ENCODE peak calls at places on chromosomes 1 and 21, in five cellular contexts. O, T, B, A and U are unnamed samples.
A peak's percentile ranks its signal among the peaks of the same experiment; 100 is the strongest.

GRCh38 chr1:39491146-39491921 is at the start of gene BMP8A:
- DNase-seq in O (no peak), T (peak; percentile 67), B (peak; percentile 51), A (peak; percentile 71), U (no peak)

GRCh38 chr1:59605761-59606160 is 209.0 kb upstream of the HOOK1 start:
- DNase-seq in O (no peak), T (peak; percentile 47), B (no peak), A (no peak), U (no peak)

GRCh38 chr1:202615501-202616354 is 94.5 kb downstream of the SYT2 start:
- DNase-seq in O (no peak), T (peak; percentile 43), B (peak; percentile 38), A (no peak), U (peak; percentile 24)

GRCh38 chr1:87506147-87506546 is 177.5 kb downstream of the LMO4 start:
- DNase-seq in O (no peak), T (no peak), B (no peak), A (no peak), U (no peak)

GRCh38 chr1:220874201-220874655 is 5.0 kb upstream of the HLX start:
- DNase-seq in O (no peak), T (peak; percentile 74), B (no peak), A (peak; percentile 58), U (no peak)

GRCh38 chr1:190067592-190067991 is 410.1 kb downstream of the BRINP3 start:
- DNase-seq in O (no peak), T (no peak), B (no peak), A (no peak), U (no peak)

GRCh38 chr1:230157409-230158390 is 90.7 kb downstream of the GALNT2 start:
- DNase-seq in O (no peak), T (no peak), B (no peak), A (no peak), U (no peak)

GRCh38 chr21:45161039-45161945 is 86.9 kb downstream of the ADARB1 start:
- DNase-seq in O (no peak), T (no peak), B (no peak), A (no peak), U (no peak)

GRCh38 chr1:67338642-67339041 is 31.0 kb downstream of the IL12RB2 start:
- DNase-seq in O (no peak), T (peak; percentile 31), B (no peak), A (no peak), U (no peak)

GRCh38 chr1:87367549-87367948 is 38.9 kb downstream of the LMO4 start:
- DNase-seq in O (no peak), T (no peak), B (no peak), A (no peak), U (no peak)

GRCh38 chr1:22955146-22955545 is 17.5 kb downstream of the LACTBL1 start:
- DNase-seq in O (peak; percentile 44), T (no peak), B (no peak), A (no peak), U (no peak)

GRCh38 chr1:33377750-33378149 is 53.1 kb downstream of the PHC2 start:
- DNase-seq in O (no peak), T (no peak), B (no peak), A (no peak), U (no peak)

GRCh38 chr1:222916067-222916466 is 101.2 kb downstream of the DISP1 start:
- DNase-seq in O (no peak), T (no peak), B (no peak), A (no peak), U (no peak)

GRCh38 chr1:52098139-52098871 is 42.2 kb downstream of the BTF3L4 start:
- DNase-seq in O (no peak), T (no peak), B (no peak), A (peak; percentile 17), U (no peak)

GRCh38 chr1:221141606-221142285 is 262.5 kb downstream of the HLX start:
- DNase-seq in O (no peak), T (no peak), B (no peak), A (peak; percentile 85), U (no peak)

GRCh38 chr1:202154766-202155477 is 5.5 kb downstream of the PTPN7 start:
- DNase-seq in O (no peak), T (peak; percentile 85), B (no peak), A (peak; percentile 94), U (no peak)

GRCh38 chr1:75632350-75632949 is 21.5 kb upstream of the SLC44A5 start:
- DNase-seq in O (no peak), T (peak; percentile 56), B (no peak), A (peak; percentile 53), U (peak; percentile 3)

GRCh38 chr1:226108935-226109828 is 46.7 kb downstream of the H3-3A start:
- DNase-seq in O (no peak), T (peak; percentile 85), B (peak; percentile 34), A (no peak), U (no peak)

GRCh38 chr1:185837711-185838110 is 103.5 kb downstream of the HMCN1 start:
- DNase-seq in O (no peak), T (no peak), B (no peak), A (peak; percentile 16), U (no peak)

GRCh38 chr1:203327684-203328457 is 22.6 kb downstream of the BTG2 start:
- DNase-seq in O (peak; percentile 59), T (peak; percentile 66), B (peak; percentile 63), A (peak; percentile 90), U (peak; percentile 61)

GRCh38 chr1:24558902-24559791 is 3.3 kb downstream of the NCMAP start:
- DNase-seq in O (peak; percentile 73), T (peak; percentile 57), B (peak; percentile 48), A (no peak), U (peak; percentile 32)

GRCh38 chr1:19709255-19709765 is 44.6 kb downstream of the HTR6 start:
- DNase-seq in O (no peak), T (no peak), B (no peak), A (no peak), U (no peak)

GRCh38 chr1:61370908-61371279 is 288.5 kb downstream of the NFIA start:
- DNase-seq in O (no peak), T (no peak), B (no peak), A (no peak), U (no peak)

GRCh38 chr1:35031103-35031452 is 667 bp downstream of the ZMYM6 start:
- DNase-seq in O (no peak), T (peak; percentile 81), B (no peak), A (peak; percentile 59), U (peak; percentile 5)

GRCh38 chr21:34977333-34977732 is 71.8 kb downstream of the RUNX1 start:
- DNase-seq in O (no peak), T (no peak), B (no peak), A (no peak), U (no peak)

GRCh38 chr1:228275435-228276342 is 67.8 kb downstream of the OBSCN start:
- DNase-seq in O (peak; percentile 88), T (peak; percentile 95), B (peak; percentile 88), A (peak; percentile 95), U (peak; percentile 47)

GRCh38 chr1:240171907-240172306 is 80.2 kb downstream of the FMN2 start:
- DNase-seq in O (no peak), T (no peak), B (no peak), A (no peak), U (no peak)

GRCh38 chr21:43345746-43346409 is 81.1 kb downstream of the SIK1 start:
- DNase-seq in O (no peak), T (peak; percentile 79), B (no peak), A (no peak), U (no peak)
- H3K27ac ChIP-seq in O (no peak overlapping the region), T (no peak overlapping the region), B (no peak overlapping the region), A (no peak overlapping the region), U (no peak overlapping the region)

GRCh38 chr1:231478386-231478785 is 50.1 kb upstream of the TSNAX start:
- DNase-seq in O (no peak), T (no peak), B (no peak), A (peak; percentile 3), U (no peak)

GRCh38 chr1:231478800-231479199 is 49.7 kb upstream of the TSNAX start:
- DNase-seq in O (no peak), T (no peak), B (no peak), A (peak; percentile 14), U (no peak)

GRCh38 chr1:231485029-231485784 is 43.3 kb upstream of the TSNAX start:
- DNase-seq in O (no peak), T (peak; percentile 9), B (no peak), A (no peak), U (no peak)

GRCh38 chr1:231480008-231480407 is 48.5 kb upstream of the TSNAX start:
- DNase-seq in O (no peak), T (no peak), B (no peak), A (no peak), U (no peak)

GRCh38 chr1:231481289-231481688 is 47.2 kb upstream of the TSNAX start:
- DNase-seq in O (no peak), T (no peak), B (no peak), A (no peak), U (no peak)
- H3K27ac ChIP-seq in O (no peak overlapping the region), T (no peak overlapping the region), B (no peak overlapping the region), A (no peak overlapping the region), U (no peak overlapping the region)

DNA sequence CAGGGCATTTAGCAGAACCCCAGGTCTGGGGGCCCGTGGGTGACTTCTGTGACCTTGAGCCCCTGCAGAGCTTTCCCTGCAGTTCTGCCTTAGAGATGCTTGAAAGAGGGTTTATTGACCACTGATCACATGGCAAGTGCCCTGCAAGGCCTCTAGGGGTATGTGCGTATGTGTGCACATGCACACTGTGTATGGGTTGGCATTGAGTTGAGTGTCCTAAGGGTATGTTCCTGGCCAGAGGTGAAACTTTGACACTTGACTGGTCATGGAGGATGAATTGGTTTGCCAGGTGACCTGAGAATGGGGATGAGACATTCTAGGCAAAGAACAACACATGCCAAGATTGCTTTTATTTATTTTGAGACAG is 17.1 kb downstream of the NUDC start:
- DNase-seq in O (no peak), T (no peak), B (no peak), A (no peak), U (no peak)
- H3K27ac ChIP-seq in O (no peak overlapping the region), T (no peak overlapping the region), B (peak overlapping the region; percentile 72), A (no peak overlapping the region), U (no peak overlapping the region)

GRCh38 chr1:10777749-10778574 is 18.5 kb downstream of the CASZ1 start:
- DNase-seq in O (no peak), T (no peak), B (no peak), A (no peak), U (no peak)

GRCh38 chr1:10778640-10779039 is 17.8 kb downstream of the CASZ1 start:
- DNase-seq in O (no peak), T (no peak), B (no peak), A (no peak), U (no peak)

GRCh38 chr1:10774615-10775310 is 21.7 kb downstream of the CASZ1 start:
- DNase-seq in O (peak; percentile 74), T (no peak), B (peak; percentile 16), A (no peak), U (no peak)

GRCh38 chr1:10773851-10774614 is 22.4 kb downstream of the CASZ1 start:
- DNase-seq in O (no peak), T (no peak), B (peak; percentile 19), A (no peak), U (no peak)

DNA sequence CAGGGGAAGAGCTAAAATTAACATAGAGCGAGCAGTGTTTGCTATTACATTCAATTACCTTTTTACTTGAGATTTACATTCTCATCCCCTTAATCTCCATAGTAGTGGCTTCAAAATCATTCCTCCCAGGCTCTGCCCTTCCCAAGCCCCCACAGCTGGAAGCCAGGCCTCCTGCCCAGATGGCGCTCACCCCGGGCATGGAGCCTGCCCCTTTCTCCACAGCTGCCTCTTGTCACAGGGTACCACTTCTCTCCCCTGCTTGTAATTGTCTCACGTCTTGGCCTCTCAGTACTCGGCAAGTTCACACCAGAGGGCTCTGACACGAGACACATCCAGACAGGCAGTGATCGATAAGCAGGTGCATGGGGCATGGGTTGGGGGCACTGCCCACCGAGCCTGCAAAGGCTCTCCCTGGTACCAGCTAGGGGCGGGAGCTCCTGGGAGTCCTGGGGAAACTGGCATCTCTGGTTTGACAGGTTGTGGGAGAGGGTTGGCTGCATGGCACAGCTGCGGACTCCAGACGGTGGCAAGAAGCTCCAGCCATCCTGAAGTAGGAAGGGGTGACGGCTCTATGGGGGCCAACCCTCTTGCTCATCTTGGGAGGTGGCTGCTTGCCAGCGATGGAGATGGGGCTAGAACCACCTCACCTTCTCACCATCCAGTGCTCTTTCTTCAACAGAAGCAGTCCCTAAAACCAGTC is 20.1 kb downstream of the CASZ1 start:
- DNase-seq in O (peak; percentile 74), T (no peak), B (peak; percentile 11), A (no peak), U (no peak)
- H3K27ac ChIP-seq in O (peak overlapping the region; percentile 95), T (no peak overlapping the region), B (no peak overlapping the region), A (no peak overlapping the region), U (no peak overlapping the region)